ENCODE peak calls at places on chromosome 5, in five cellular contexts. B, G, N, Y and D are unnamed samples. For H3K36me3 and H3K4me1, the result is how much of the 10 kb centered on the place peaks cover.

GRCh38 chr5:104298518-104298917 is 735.9 kb upstream of the NUDT12 start:
- DNase-seq in B (no peak), G (no peak), N (no peak), Y (no peak), D (no peak)

GRCh38 chr5:164562271-164562856 is 1056.9 kb downstream of the MAT2B start:
- DNase-seq in B (no peak), G (no peak), N (no peak), Y (no peak), D (no peak)

GRCh38 chr5:36079200-36079761 is 12.6 kb upstream of the UGT3A2 start:
- DNase-seq in B (peak), G (no peak), N (peak), Y (no peak), D (peak)

GRCh38 chr5:158869092-158869491 is 230.6 kb downstream of the EBF1 start:
- DNase-seq in B (no peak), G (no peak), N (no peak), Y (no peak), D (no peak)

GRCh38 chr5:127650649-127651048 is 1.8 kb downstream of the CTXN3 start:
- DNase-seq in B (no peak), G (no peak), N (no peak), Y (no peak), D (no peak)

GRCh38 chr5:54905942-54906537 is 79.4 kb downstream of the ESM1 start:
- DNase-seq in B (peak), G (peak), N (peak), Y (peak), D (peak)

GRCh38 chr5:80186634-80187033 is 69.2 kb downstream of the SERINC5 start:
- DNase-seq in B (no peak), G (no peak), N (peak), Y (no peak), D (peak)

GRCh38 chr5:55599148-55600050 is 64.6 kb upstream of the PLPP1 start:
- DNase-seq in B (no peak), G (no peak), N (no peak), Y (no peak), D (no peak)

GRCh38 chr5:16807475-16807874 is 128.6 kb downstream of the MYO10 start:
- DNase-seq in B (no peak), G (no peak), N (no peak), Y (no peak), D (no peak)

GRCh38 chr5:73188764-73189521 is 15.9 kb downstream of the TMEM174 start:
- DNase-seq in B (no peak), G (no peak), N (no peak), Y (no peak), D (no peak)

GRCh38 chr5:100667021-100667671 is 132.0 kb downstream of the FAM174A start:
- DNase-seq in B (no peak), G (no peak), N (peak), Y (no peak), D (peak)

GRCh38 chr5:143173139-143173889 is 230.2 kb downstream of the NR3C1 start:
- DNase-seq in B (no peak), G (no peak), N (no peak), Y (no peak), D (no peak)

GRCh38 chr5:168946363-168946762 is 354.6 kb downstream of the SLIT3 start:
- DNase-seq in B (peak), G (no peak), N (no peak), Y (no peak), D (no peak)

GRCh38 chr5:143434261-143435206 is 31.0 kb upstream of the NR3C1 start:
- DNase-seq in B (no peak), G (no peak), N (peak), Y (no peak), D (peak)

GRCh38 chr5:72383280-72384205 is 63.4 kb downstream of the PTCD2 start:
- DNase-seq in B (no peak), G (no peak), N (no peak), Y (no peak), D (no peak)

GRCh38 chr5:54719384-54720306 is 202.1 kb downstream of the SNX18 start:
- DNase-seq in B (no peak), G (peak), N (no peak), Y (no peak), D (no peak)

GRCh38 chr5:58447231-58447630 is 12.7 kb downstream of the PLK2 start:
- DNase-seq in B (no peak), G (no peak), N (no peak), Y (no peak), D (no peak)

GRCh38 chr5:1961952-1962595 is 79.3 kb upstream of the IRX4 start:
- DNase-seq in B (no peak), G (no peak), N (no peak), Y (no peak), D (no peak)

GRCh38 chr5:95861858-95862561 is 39.5 kb upstream of the GLRX start:
- DNase-seq in B (no peak), G (no peak), N (no peak), Y (no peak), D (no peak)

GRCh38 chr5:121630402-121630801 is 221.3 kb upstream of the FTMT start:
- DNase-seq in B (no peak), G (no peak), N (no peak), Y (no peak), D (no peak)

GRCh38 chr5:176727528-176727900 is 80.2 kb downstream of the TSPAN17 start:
- DNase-seq in B (no peak), G (no peak), N (no peak), Y (no peak), D (no peak)

GRCh38 chr5:35924950-35925722 is 13.3 kb downstream of the CAPSL start:
- DNase-seq in B (peak), G (no peak), N (peak), Y (peak), D (peak)

GRCh38 chr5:137498736-137499505 is at the start of gene SPOCK1:
- DNase-seq in B (no peak), G (peak), N (peak), Y (peak), D (no peak)

GRCh38 chr5:175444060-175444904 is at the start of gene DRD1:
- DNase-seq in B (no peak), G (no peak), N (peak), Y (no peak), D (peak)

GRCh38 chr5:1535646-1536045 is 11.9 kb upstream of the LPCAT1 start:
- DNase-seq in B (no peak), G (no peak), N (peak), Y (no peak), D (no peak)

GRCh38 chr5:105970919-105971318 is 1699.8 kb downstream of the EFNA5 start:
- DNase-seq in B (no peak), G (no peak), N (no peak), Y (no peak), D (no peak)

GRCh38 chr5:139650031-139650688 is 2.0 kb downstream of the CXXC5 start:
- DNase-seq in B (no peak), G (no peak), N (no peak), Y (no peak), D (no peak)

GRCh38 chr5:1743061-1743768 is 56.4 kb downstream of the MRPL36 start:
- DNase-seq in B (no peak), G (no peak), N (no peak), Y (no peak), D (no peak)

GRCh38 chr5:59450245-59450644 is 443.3 kb downstream of the PDE4D start:
- DNase-seq in B (no peak), G (no peak), N (no peak), Y (no peak), D (no peak)

GRCh38 chr5:2877520-2877919 is 126.0 kb upstream of the IRX2 start:
- DNase-seq in B (no peak), G (no peak), N (no peak), Y (no peak), D (no peak)

GRCh38 chr5:171418982-171419662 is at the start of gene FGF18:
- DNase-seq in B (peak), G (peak), N (no peak), Y (no peak), D (peak)

GRCh38 chr5:53010819-53011218 is 21.7 kb downstream of the ITGA2 start:
- DNase-seq in B (no peak), G (no peak), N (no peak), Y (no peak), D (no peak)

GRCh38 chr5:172641359-172642045 is 439 bp downstream of the NEURL1B start:
- DNase-seq in B (no peak), G (no peak), N (no peak), Y (no peak), D (no peak)
- H3K4me3 ChIP-seq in B (peak), G (peak), N (no peak), Y (peak), D (no peak)

DNA sequence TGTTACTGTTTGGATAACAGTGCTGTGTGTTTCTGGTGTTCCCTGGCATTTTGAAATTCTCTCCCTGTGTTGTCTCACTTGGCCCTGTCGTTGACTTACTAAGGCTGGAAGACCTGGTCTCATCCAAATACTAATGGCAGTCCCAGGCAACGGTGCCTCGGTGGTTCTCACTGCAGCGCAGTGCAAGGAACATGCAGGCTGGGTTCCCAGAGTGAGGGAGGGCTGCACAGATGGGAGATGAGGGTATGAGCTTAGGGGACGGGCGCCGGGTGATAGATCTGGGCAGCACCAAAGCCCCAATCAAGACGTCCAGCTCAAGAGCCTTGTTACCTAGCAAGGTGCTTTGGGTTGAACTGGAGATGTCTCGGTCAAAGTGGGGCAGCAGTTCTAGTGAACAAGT is 11.0 kb downstream of the CCT5 start:
- DNase-seq in B (no peak), G (no peak), N (no peak), Y (no peak), D (no peak)
- H3K36me3 ChIP-seq in B (under half), G (half or more), N (half or more), Y (under half), D (half or more)

GRCh38 chr5:42807722-42808447 is 3.8 kb downstream of the SELENOP start:
- DNase-seq in B (no peak), G (no peak), N (no peak), Y (no peak), D (no peak)
- H3K4me1 ChIP-seq in B (under half), G (under half), N (under half), Y (under half), D (under half)

GRCh38 chr5:151082274-151082902 is 1.6 kb upstream of the TNIP1 start:
- DNase-seq in B (no peak), G (no peak), N (no peak), Y (no peak), D (no peak)
- H3K4me3 ChIP-seq in B (no peak), G (no peak), N (peak), Y (no peak), D (no peak)

GRCh38 chr5:154895606-154896561 is 37.5 kb downstream of the CNOT8 start:
- DNase-seq in B (no peak), G (no peak), N (no peak), Y (no peak), D (no peak)
- H3K36me3 ChIP-seq in B (under half), G (half or more), N (under half), Y (under half), D (half or more)

GRCh38 chr5:39411985-39412384 is 12.8 kb downstream of the DAB2 start:
- DNase-seq in B (no peak), G (no peak), N (no peak), Y (no peak), D (no peak)
- H3K4me1 ChIP-seq in B (half or more), G (under half), N (under half), Y (under half), D (under half)

GRCh38 chr5:65068410-65068809 is 299.7 kb downstream of the CWC27 start:
- DNase-seq in B (no peak), G (no peak), N (no peak), Y (no peak), D (no peak)

GRCh38 chr5:65065112-65065511 is 296.4 kb downstream of the CWC27 start:
- DNase-seq in B (no peak), G (no peak), N (no peak), Y (no peak), D (no peak)

GRCh38 chr5:65066385-65066784 is 297.7 kb downstream of the CWC27 start:
- DNase-seq in B (no peak), G (peak), N (no peak), Y (peak), D (no peak)

GRCh38 chr5:65070026-65070425 is 301.3 kb downstream of the CWC27 start:
- DNase-seq in B (no peak), G (no peak), N (no peak), Y (no peak), D (no peak)

DNA sequence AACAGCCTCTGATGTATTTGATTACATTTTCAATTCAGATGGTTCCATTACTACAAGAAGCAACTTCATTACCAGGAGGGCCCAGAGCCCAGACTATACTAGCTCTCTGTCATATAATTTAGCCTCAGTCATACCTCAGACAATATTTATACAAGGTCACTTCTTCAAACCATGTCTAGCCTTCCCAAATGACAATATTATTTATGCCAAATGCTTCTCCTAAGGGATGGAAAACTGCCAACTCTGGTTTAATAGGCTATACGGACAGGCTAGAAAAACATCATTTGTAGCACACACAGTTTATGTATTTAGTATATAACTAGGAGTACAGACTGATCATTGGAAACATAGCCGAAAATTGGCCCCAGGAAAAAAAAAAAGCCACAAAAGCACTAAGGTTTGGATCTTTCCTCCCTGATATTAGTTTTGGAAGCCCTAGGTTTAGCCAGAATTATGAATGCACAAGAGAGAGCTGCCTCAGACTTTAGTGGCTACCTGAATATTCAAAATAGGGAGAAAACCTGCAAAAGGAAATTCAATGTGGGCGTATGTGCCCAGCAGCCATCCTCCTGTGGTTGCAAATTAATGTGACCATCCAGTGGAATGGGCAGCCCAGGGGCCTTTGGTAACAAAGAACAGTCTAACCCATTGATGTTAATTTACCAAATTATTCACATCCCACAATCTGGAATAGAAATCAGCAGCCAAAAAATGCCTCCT is 298.2 kb downstream of the CWC27 start:
- DNase-seq in B (no peak), G (no peak), N (no peak), Y (no peak), D (no peak)
- H3K4me3 ChIP-seq in B (no peak), G (no peak), N (no peak), Y (no peak), D (no peak)

DNA sequence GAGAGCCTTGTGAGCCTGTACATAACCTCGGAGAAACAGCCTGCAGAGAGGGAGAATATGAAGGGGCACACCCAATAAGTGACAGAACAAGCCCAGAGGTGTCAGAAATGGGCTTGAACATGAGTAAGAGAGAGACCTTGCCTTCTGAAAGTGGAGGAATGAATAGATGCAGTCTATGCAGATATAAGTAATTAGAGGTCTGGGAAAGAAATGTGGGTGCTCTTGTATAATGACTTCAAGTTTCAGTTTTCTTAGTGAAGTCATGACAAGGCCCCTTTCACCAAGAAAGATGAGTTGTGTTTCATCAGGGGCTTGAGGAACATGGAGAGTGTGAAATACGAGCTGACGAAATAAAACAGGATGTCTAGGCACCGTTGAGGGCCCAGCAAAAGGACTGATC is 15.1 kb downstream of the GRAMD2B start:
- DNase-seq in B (no peak), G (no peak), N (no peak), Y (no peak), D (no peak)
- H3K36me3 ChIP-seq in B (under half), G (under half), N (under half), Y (under half), D (under half)